ENCODE peak calls at places on chromosome 12, in four cellular contexts. E, H, B and N are unnamed samples.

GRCh38 chr12:38771871-38772270 is 133.5 kb downstream of the CPNE8 start:
- DNase-seq in E (no peak), H (no peak), B (no peak), N (no peak)

GRCh38 chr12:62640910-62641448 is 174.4 kb downstream of the MON2 start:
- DNase-seq in E (no peak), H (peak), B (no peak), N (no peak)

GRCh38 chr12:66111605-66112004 is 18.9 kb downstream of the LLPH start:
- DNase-seq in E (no peak), H (no peak), B (no peak), N (no peak)

GRCh38 chr12:12088761-12089160 is 18.0 kb downstream of the BCL2L14 start:
- DNase-seq in E (no peak), H (no peak), B (no peak), N (no peak)

GRCh38 chr12:45669093-45669492 is 60.4 kb upstream of the ARID2 start:
- DNase-seq in E (no peak), H (no peak), B (no peak), N (no peak)

GRCh38 chr12:87758271-87758670 is 270.9 kb downstream of the C12orf50 start:
- DNase-seq in E (no peak), H (no peak), B (no peak), N (no peak)

GRCh38 chr12:115776399-115776798 is 501.1 kb downstream of the MED13L start:
- DNase-seq in E (no peak), H (no peak), B (no peak), N (no peak)

GRCh38 chr12:125184213-125184952 is 119.1 kb downstream of the AACS start:
- DNase-seq in E (no peak), H (no peak), B (no peak), N (no peak)

GRCh38 chr12:47442310-47442709 is 263.5 kb downstream of the RPAP3 start:
- DNase-seq in E (no peak), H (no peak), B (no peak), N (no peak)

GRCh38 chr12:100942984-100943749 is 148.6 kb downstream of the ANO4 start:
- DNase-seq in E (no peak), H (no peak), B (no peak), N (no peak)

GRCh38 chr12:1373887-1374286 is 220.5 kb downstream of the FBXL14 start:
- DNase-seq in E (no peak), H (no peak), B (no peak), N (no peak)

GRCh38 chr12:91704446-91704845 is 441.2 kb downstream of the BTG1 start:
- DNase-seq in E (no peak), H (no peak), B (no peak), N (no peak)

GRCh38 chr12:54984602-54985376 is at the start of gene TESPA1:
- DNase-seq in E (no peak), H (peak), B (no peak), N (no peak)

GRCh38 chr12:124993568-124994434 is at the start of gene BRI3BP:
- DNase-seq in E (peak), H (peak), B (peak), N (no peak)

GRCh38 chr12:128976120-128976519 is 122.8 kb downstream of the GLT1D1 start:
- DNase-seq in E (peak), H (peak), B (no peak), N (no peak)

GRCh38 chr12:57590892-57591566 is at the start of gene PIP4K2C:
- DNase-seq in E (peak), H (peak), B (peak), N (peak)

GRCh38 chr12:14854586-14855163 is 11.3 kb upstream of the ART4 start:
- DNase-seq in E (no peak), H (no peak), B (no peak), N (no peak)

GRCh38 chr12:1660304-1661187 is 30.3 kb upstream of the ADIPOR2 start:
- DNase-seq in E (peak), H (no peak), B (no peak), N (no peak)

GRCh38 chr12:55025508-55025907 is 5.7 kb downstream of the NEUROD4 start:
- DNase-seq in E (no peak), H (no peak), B (no peak), N (no peak)

GRCh38 chr12:5439333-5439732 is 7.4 kb downstream of the NTF3 start:
- DNase-seq in E (no peak), H (peak), B (no peak), N (no peak)

GRCh38 chr12:127548123-127548553 is 718.8 kb upstream of the TMEM132C start:
- DNase-seq in E (no peak), H (no peak), B (no peak), N (no peak)

GRCh38 chr12:57046947-57047890 is 2.7 kb downstream of the MYO1A start:
- DNase-seq in E (no peak), H (no peak), B (no peak), N (no peak)

GRCh38 chr12:53972722-53973092 is 219 bp upstream of the HOXC11 start:
- DNase-seq in E (no peak), H (no peak), B (no peak), N (no peak)

GRCh38 chr12:79725987-79726386 is 35.2 kb upstream of the PAWR start:
- DNase-seq in E (no peak), H (no peak), B (no peak), N (no peak)